ENCODE peak calls at places on chromosome 11, in seven cellular contexts. P is thoracic aorta, C is psoas muscle, G is aorta, W is left ventricle myocardium inferior, I is astrocyte, F is PC-3. X is an unnamed sample. For H3K4me1, the result is how much of the 10 kb centered on the place peaks cover.

GRCh38 chr11:134753805-134754130 is 341.7 kb upstream of the B3GAT1 start:
- DNase-seq in P (no peak), C (no peak), G (no peak), W (no peak), I (no peak), F (no peak), X (peak)

GRCh38 chr11:10674991-10675440 is 18.5 kb downstream of the IRAG1 start:
- DNase-seq in P (peak), C (peak), G (peak), W (peak), I (no peak), F (no peak), X (no peak)

GRCh38 chr11:79922641-79923040 is 481.8 kb upstream of the TENM4 start:
- DNase-seq in P (no peak), C (no peak), G (no peak), W (no peak), I (no peak), F (no peak), X (no peak)

GRCh38 chr11:110297726-110298297 is 1.4 kb upstream of the RDX start:
- DNase-seq in P (no peak), C (no peak), G (no peak), W (no peak), I (no peak), F (peak), X (no peak)

GRCh38 chr11:88508558-88508807 is 170.9 kb upstream of the CTSC start:
- DNase-seq in P (no peak), C (no peak), G (no peak), W (no peak), I (no peak), F (no peak), X (no peak)

GRCh38 chr11:127017482-127017881 is 16.9 kb upstream of the KIRREL3 start:
- DNase-seq in P (no peak), C (no peak), G (no peak), W (no peak), I (peak), F (peak), X (no peak)

GRCh38 chr11:84673753-84674152 is 953.4 kb downstream of the DLG2 start:
- DNase-seq in P (no peak), C (no peak), G (no peak), W (no peak), I (peak), F (no peak), X (no peak)

GRCh38 chr11:1841511-1842148 is 2.8 kb downstream of the TNNI2 start:
- DNase-seq in P (no peak), C (peak), G (peak), W (peak), I (no peak), F (no peak), X (no peak)

GRCh38 chr11:102341844-102342318 is 5.1 kb upstream of the BIRC2 start:
- DNase-seq in P (peak), C (peak), G (peak), W (peak), I (peak), F (peak), X (peak)

GRCh38 chr11:117538256-117538655 is 210.6 kb downstream of the CEP164 start:
- DNase-seq in P (no peak), C (no peak), G (no peak), W (no peak), I (no peak), F (no peak), X (no peak)

GRCh38 chr11:36041988-36042606 is 98.2 kb downstream of the LDLRAD3 start:
- DNase-seq in P (no peak), C (no peak), G (no peak), W (no peak), I (no peak), F (peak), X (no peak)

GRCh38 chr11:4991066-4991465 is 3.6 kb upstream of the OR51L1 start:
- DNase-seq in P (no peak), C (no peak), G (no peak), W (no peak), I (no peak), F (peak), X (no peak)

GRCh38 chr11:17548444-17548843 is 1.4 kb downstream of the OTOG start:
- DNase-seq in P (no peak), C (no peak), G (no peak), W (no peak), I (no peak), F (no peak), X (no peak)

GRCh38 chr11:33646629-33647028 is 54.0 kb downstream of the C11orf91 start:
- DNase-seq in P (no peak), C (no peak), G (no peak), W (no peak), I (no peak), F (no peak), X (no peak)

GRCh38 chr11:14275081-14275480 is 83.9 kb downstream of the RRAS2 start:
- DNase-seq in P (no peak), C (no peak), G (no peak), W (no peak), I (peak), F (no peak), X (no peak)

GRCh38 chr11:100269511-100269910 is 417.6 kb upstream of the ARHGAP42 start:
- DNase-seq in P (no peak), C (no peak), G (no peak), W (no peak), I (no peak), F (no peak), X (no peak)

GRCh38 chr11:76723142-76723541 is 52.6 kb upstream of the LRRC32 start:
- DNase-seq in P (no peak), C (no peak), G (no peak), W (no peak), I (no peak), F (no peak), X (no peak)

GRCh38 chr11:68657021-68657780 is 27.1 kb upstream of the GAL start:
- DNase-seq in P (no peak), C (no peak), G (no peak), W (no peak), I (no peak), F (no peak), X (no peak)

GRCh38 chr11:128342511-128343133 is 244.7 kb downstream of the ETS1 start:
- DNase-seq in P (no peak), C (peak), G (no peak), W (peak), I (peak), F (peak), X (peak)

DNA sequence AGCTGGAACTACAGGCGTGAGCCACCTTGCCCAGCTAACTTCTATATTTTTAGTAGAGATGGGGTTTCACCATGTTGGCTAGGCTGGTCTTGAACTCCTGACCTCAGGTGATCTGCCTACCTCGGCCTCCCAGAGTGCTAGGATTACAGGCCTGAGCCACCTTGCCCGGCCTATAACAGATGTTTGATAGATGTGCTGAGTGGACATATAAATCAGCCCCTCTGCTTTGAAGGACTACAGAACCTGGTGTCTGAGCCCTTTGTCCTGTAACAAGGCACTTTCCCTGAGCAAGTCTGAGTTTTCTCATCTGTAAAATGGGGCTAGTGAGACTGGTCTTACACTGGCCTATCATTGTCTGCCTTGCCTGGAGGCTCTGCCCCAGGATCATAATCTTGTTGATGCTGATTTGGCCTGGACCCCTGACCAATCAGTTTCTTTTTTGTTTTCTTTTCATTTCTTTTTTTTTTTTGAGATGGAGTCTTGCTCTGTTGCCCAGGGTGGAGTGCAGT is 7.0 kb downstream of the RIN1 start:
- DNase-seq in P (no peak), C (peak), G (no peak), W (no peak), I (no peak), F (no peak), X (no peak)
- H3K4me1 ChIP-seq in P (under half), C (under half), G (under half), W (under half), I (under half), F (under half), X (under half)

GRCh38 chr11:120326845-120327281 is 1.8 kb downstream of the TLCD5 start:
- DNase-seq in P (no peak), C (no peak), G (no peak), W (no peak), I (peak), F (peak), X (no peak)

GRCh38 chr11:120329556-120329955 is 4.5 kb downstream of the TLCD5 start:
- DNase-seq in P (no peak), C (no peak), G (no peak), W (no peak), I (peak), F (no peak), X (no peak)

GRCh38 chr11:120327311-120327710 is 2.2 kb downstream of the TLCD5 start:
- DNase-seq in P (no peak), C (no peak), G (no peak), W (no peak), I (no peak), F (no peak), X (no peak)

GRCh38 chr11:120324932-120325810 is at the start of gene TLCD5:
- DNase-seq in P (no peak), C (peak), G (peak), W (peak), I (peak), F (peak), X (no peak)

GRCh38 chr11:120326228-120326627 is 1.1 kb downstream of the TLCD5 start:
- DNase-seq in P (no peak), C (no peak), G (no peak), W (no peak), I (peak), F (no peak), X (no peak)
- H3K27ac ChIP-seq in P (peak), C (peak), G (peak), W (peak), I (peak), F (no peak), X (no peak)

DNA sequence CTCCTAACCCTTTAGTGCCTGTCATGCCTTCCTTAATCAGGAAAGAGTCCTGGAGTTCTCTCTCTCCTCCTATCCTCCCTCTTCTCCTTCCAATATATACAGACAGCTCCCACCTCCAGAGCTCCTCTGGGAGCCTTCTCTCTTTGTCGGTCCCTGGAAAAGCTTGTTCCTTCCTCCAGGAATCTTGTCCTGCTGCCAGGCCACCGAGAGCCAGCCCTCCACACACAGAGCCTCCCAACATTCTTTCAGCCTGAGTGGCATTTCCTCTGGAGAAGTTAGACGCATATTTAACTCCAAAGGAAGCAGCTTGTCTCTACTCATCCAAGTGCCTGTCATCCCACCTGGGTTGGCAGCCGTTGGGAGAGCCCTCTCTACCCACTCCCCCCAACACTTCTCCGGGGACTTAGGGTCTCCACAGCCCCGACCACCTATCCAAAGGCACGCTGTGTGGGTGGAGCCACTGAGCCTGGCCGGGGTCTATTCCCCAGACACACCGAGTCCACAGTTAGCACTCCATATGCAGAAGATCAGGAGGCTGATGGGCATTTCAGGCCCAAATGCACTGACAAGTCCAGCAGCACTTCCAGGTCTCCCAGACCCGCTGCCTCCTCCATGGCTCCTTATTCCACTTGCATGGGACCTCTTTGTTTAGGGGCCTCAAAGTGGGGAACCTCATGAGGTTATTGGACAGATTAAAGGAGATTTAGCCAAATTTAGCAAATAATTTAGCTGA is 31.1 kb downstream of the DKK3 start:
- DNase-seq in P (peak), C (peak), G (peak), W (peak), I (peak), F (peak), X (peak)
- H3K4me1 ChIP-seq in P (half or more), C (under half), G (under half), W (half or more), I (half or more), F (half or more), X (half or more)

GRCh38 chr11:65042899-65043298 is 1.9 kb downstream of the SAC3D1 start:
- DNase-seq in P (no peak), C (no peak), G (no peak), W (no peak), I (no peak), F (peak), X (no peak)
- H3K27ac ChIP-seq in P (no peak), C (no peak), G (no peak), W (no peak), I (no peak), F (peak), X (no peak)

DNA sequence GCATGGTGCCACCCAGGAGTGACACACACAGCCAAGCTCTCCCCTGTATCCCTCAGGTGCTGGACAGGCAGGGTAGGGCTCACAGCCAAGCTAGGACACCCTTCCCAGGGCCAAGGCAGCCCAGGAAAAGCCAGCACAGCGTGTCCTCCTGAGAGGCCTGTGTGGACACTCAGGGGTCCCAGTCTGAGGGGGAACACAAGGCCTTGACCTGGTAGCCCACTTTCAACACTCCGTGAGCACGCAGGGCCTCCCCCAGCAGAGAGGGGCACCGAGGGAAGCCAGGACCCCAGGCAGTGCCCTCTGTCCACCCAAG is 24.9 kb downstream of the OSBPL5 start:
- DNase-seq in P (no peak), C (no peak), G (no peak), W (no peak), I (no peak), F (no peak), X (no peak)
- H3K4me1 ChIP-seq in P (under half), C (under half), G (under half), W (under half), I (under half), F (under half), X (under half)

GRCh38 chr11:106011481-106011880 is 10.6 kb downstream of the MSANTD4 start:
- DNase-seq in P (no peak), C (no peak), G (no peak), W (no peak), I (no peak), F (no peak), X (no peak)
- H3K27ac ChIP-seq in P (no peak), C (no peak), G (no peak), W (no peak), I (no peak), F (no peak), X (no peak)

GRCh38 chr11:70522261-70522612 is 123.9 kb downstream of the CTTN start:
- DNase-seq in P (no peak), C (no peak), G (no peak), W (no peak), I (no peak), F (no peak), X (no peak)

GRCh38 chr11:70523384-70524095 is 125.2 kb downstream of the CTTN start:
- DNase-seq in P (no peak), C (peak), G (peak), W (no peak), I (no peak), F (no peak), X (no peak)

GRCh38 chr11:70524096-70524922 is 126.0 kb downstream of the CTTN start:
- DNase-seq in P (no peak), C (peak), G (peak), W (no peak), I (peak), F (no peak), X (no peak)

GRCh38 chr11:70521475-70522260 is 123.3 kb downstream of the CTTN start:
- DNase-seq in P (no peak), C (peak), G (peak), W (no peak), I (no peak), F (no peak), X (no peak)

DNA sequence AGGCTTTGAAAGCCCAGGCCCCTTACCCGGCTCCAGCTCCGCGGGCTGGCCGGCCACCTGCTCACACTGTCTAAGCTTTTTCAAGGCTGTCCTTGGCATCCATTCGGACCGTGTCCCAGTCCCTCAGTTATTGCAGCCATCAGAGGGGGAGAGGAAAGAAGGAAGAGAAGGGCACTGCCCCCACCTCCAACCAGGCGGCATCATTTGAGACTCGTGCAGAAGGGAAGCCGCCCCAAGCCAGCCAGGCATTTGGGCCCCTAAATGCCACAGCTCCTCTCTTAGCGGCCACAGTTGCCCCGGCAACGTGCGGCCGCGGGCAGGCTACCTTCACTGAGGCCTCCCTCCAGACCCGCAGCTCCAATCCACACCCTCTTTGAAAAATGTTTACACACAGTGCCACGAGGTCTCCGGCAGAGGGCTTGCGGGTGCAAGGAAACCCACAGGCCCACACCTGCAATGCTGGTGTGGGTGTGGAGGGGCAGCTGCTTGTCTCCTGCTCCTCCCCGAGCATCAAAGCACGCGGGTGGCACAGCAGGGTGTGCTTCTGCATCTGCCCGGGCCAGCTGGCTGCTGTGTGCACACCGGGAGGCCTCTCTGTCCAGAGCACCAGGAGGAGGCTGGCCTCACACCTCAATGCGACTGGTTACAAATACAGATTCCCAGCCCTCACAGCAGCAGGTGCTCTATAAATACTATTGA is 124.4 kb downstream of the CTTN start:
- DNase-seq in P (no peak), C (peak), G (peak), W (no peak), I (no peak), F (no peak), X (no peak)
- H3K4me1 ChIP-seq in P (under half), C (under half), G (under half), W (under half), I (under half), F (under half), X (under half)

X was measured in lung.